ENCODE peak calls at places on chromosomes 16 and 17, in seven cellular contexts. One of them, this sample, is unnamed. For H3K36me3, the result is how much of the 10 kb centered on the place peaks cover.

GRCh38 chr17:43998552-43998951 is 5.9 kb upstream of the NAGS start:
- DNase-seq in psoas muscle: no peak
- DNase-seq in thoracic aorta: no peak
- DNase-seq in heart left ventricle: no peak
- DNase-seq in effector memory CD4-positive, alpha-beta T cell: no peak
- DNase-seq in sigmoid colon: no peak
- DNase-seq in cardiac muscle cell: no peak
- DNase-seq in this sample: no peak

GRCh38 chr16:69073181-69073669 is 32.2 kb upstream of the HAS3 start:
- DNase-seq in psoas muscle: no peak
- DNase-seq in cardiac muscle cell: no peak
- DNase-seq in effector memory CD4-positive, alpha-beta T cell: no peak
- DNase-seq in thoracic aorta: no peak
- DNase-seq in heart left ventricle: no peak
- DNase-seq in sigmoid colon: no peak
- DNase-seq in this sample: no peak

GRCh38 chr17:54870671-54871175 is 29.9 kb upstream of the TOM1L1 start:
- DNase-seq in effector memory CD4-positive, alpha-beta T cell: no peak
- DNase-seq in sigmoid colon: no peak
- DNase-seq in thoracic aorta: no peak
- DNase-seq in psoas muscle: no peak
- DNase-seq in heart left ventricle: no peak
- DNase-seq in cardiac muscle cell: no peak
- DNase-seq in this sample: no peak

GRCh38 chr17:81494984-81495383 is 17.6 kb downstream of the ACTG1 start:
- DNase-seq in heart left ventricle: no peak
- DNase-seq in psoas muscle: no peak
- DNase-seq in thoracic aorta: no peak
- DNase-seq in effector memory CD4-positive, alpha-beta T cell: no peak
- DNase-seq in sigmoid colon: no peak
- DNase-seq in cardiac muscle cell: no peak
- DNase-seq in this sample: peak

GRCh38 chr16:15494231-15494630 is 59.8 kb downstream of the BMERB1 start:
- DNase-seq in cardiac muscle cell: no peak
- DNase-seq in sigmoid colon: no peak
- DNase-seq in effector memory CD4-positive, alpha-beta T cell: no peak
- DNase-seq in thoracic aorta: no peak
- DNase-seq in heart left ventricle: no peak
- DNase-seq in psoas muscle: no peak
- DNase-seq in this sample: no peak

GRCh38 chr17:15233022-15233805 is 31.9 kb downstream of the PMP22 start:
- DNase-seq in thoracic aorta: no peak
- DNase-seq in effector memory CD4-positive, alpha-beta T cell: no peak
- DNase-seq in cardiac muscle cell: no peak
- DNase-seq in psoas muscle: peak
- DNase-seq in sigmoid colon: no peak
- DNase-seq in heart left ventricle: no peak
- DNase-seq in this sample: peak

GRCh38 chr17:1126801-1127550 is 52.8 kb downstream of the ABR start:
- DNase-seq in cardiac muscle cell: no peak
- DNase-seq in effector memory CD4-positive, alpha-beta T cell: no peak
- DNase-seq in sigmoid colon: no peak
- DNase-seq in psoas muscle: no peak
- DNase-seq in heart left ventricle: no peak
- DNase-seq in thoracic aorta: no peak
- DNase-seq in this sample: no peak

GRCh38 chr17:66353937-66354401 is 51.6 kb downstream of the PRKCA start:
- DNase-seq in heart left ventricle: no peak
- DNase-seq in effector memory CD4-positive, alpha-beta T cell: no peak
- DNase-seq in sigmoid colon: no peak
- DNase-seq in cardiac muscle cell: no peak
- DNase-seq in psoas muscle: no peak
- DNase-seq in thoracic aorta: no peak
- DNase-seq in this sample: no peak

GRCh38 chr17:62658136-62658535 is 30.7 kb downstream of the MRC2 start:
- DNase-seq in thoracic aorta: no peak
- DNase-seq in psoas muscle: peak
- DNase-seq in heart left ventricle: no peak
- DNase-seq in sigmoid colon: no peak
- DNase-seq in effector memory CD4-positive, alpha-beta T cell: no peak
- DNase-seq in cardiac muscle cell: no peak
- DNase-seq in this sample: no peak

GRCh38 chr17:75344664-75345063 is 55.4 kb upstream of the SLC25A19 start:
- DNase-seq in cardiac muscle cell: no peak
- DNase-seq in thoracic aorta: no peak
- DNase-seq in effector memory CD4-positive, alpha-beta T cell: peak
- DNase-seq in sigmoid colon: no peak
- DNase-seq in heart left ventricle: no peak
- DNase-seq in psoas muscle: no peak
- DNase-seq in this sample: peak

GRCh38 chr17:42240201-42240600 is 36.0 kb downstream of the STAT5B start:
- DNase-seq in cardiac muscle cell: no peak
- DNase-seq in thoracic aorta: no peak
- DNase-seq in sigmoid colon: no peak
- DNase-seq in psoas muscle: no peak
- DNase-seq in effector memory CD4-positive, alpha-beta T cell: no peak
- DNase-seq in heart left ventricle: no peak
- DNase-seq in this sample: no peak

GRCh38 chr17:44069974-44070454 is 521 bp upstream of the G6PC3 start:
- DNase-seq in psoas muscle: no peak
- DNase-seq in thoracic aorta: no peak
- DNase-seq in sigmoid colon: no peak
- DNase-seq in heart left ventricle: no peak
- DNase-seq in cardiac muscle cell: no peak
- DNase-seq in effector memory CD4-positive, alpha-beta T cell: no peak
- DNase-seq in this sample: no peak

GRCh38 chr16:17374668-17375255 is 96.0 kb downstream of the XYLT1 start:
- DNase-seq in effector memory CD4-positive, alpha-beta T cell: no peak
- DNase-seq in thoracic aorta: no peak
- DNase-seq in heart left ventricle: no peak
- DNase-seq in psoas muscle: no peak
- DNase-seq in sigmoid colon: no peak
- DNase-seq in cardiac muscle cell: no peak
- DNase-seq in this sample: no peak

GRCh38 chr17:44223574-44224046 is 4.1 kb upstream of the UBTF start:
- DNase-seq in effector memory CD4-positive, alpha-beta T cell: no peak
- DNase-seq in heart left ventricle: no peak
- DNase-seq in psoas muscle: peak
- DNase-seq in thoracic aorta: no peak
- DNase-seq in cardiac muscle cell: no peak
- DNase-seq in sigmoid colon: no peak
- DNase-seq in this sample: no peak

GRCh38 chr17:28018439-28019070 is 23.9 kb upstream of the NLK start:
- DNase-seq in heart left ventricle: peak
- DNase-seq in effector memory CD4-positive, alpha-beta T cell: no peak
- DNase-seq in sigmoid colon: no peak
- DNase-seq in cardiac muscle cell: no peak
- DNase-seq in psoas muscle: no peak
- DNase-seq in thoracic aorta: no peak
- DNase-seq in this sample: no peak

GRCh38 chr17:4147751-4148310 is 4.8 kb downstream of the CYB5D2 start:
- DNase-seq in sigmoid colon: no peak
- DNase-seq in cardiac muscle cell: no peak
- DNase-seq in heart left ventricle: no peak
- DNase-seq in psoas muscle: no peak
- DNase-seq in effector memory CD4-positive, alpha-beta T cell: no peak
- DNase-seq in thoracic aorta: no peak
- DNase-seq in this sample: no peak

GRCh38 chr16:5751216-5751615 is 653.6 kb upstream of the EEF2KMT start:
- DNase-seq in heart left ventricle: no peak
- DNase-seq in sigmoid colon: no peak
- DNase-seq in cardiac muscle cell: no peak
- DNase-seq in psoas muscle: no peak
- DNase-seq in thoracic aorta: no peak
- DNase-seq in effector memory CD4-positive, alpha-beta T cell: no peak
- DNase-seq in this sample: no peak

GRCh38 chr16:68756250-68757051 is 19.4 kb downstream of the CDH1 start:
- DNase-seq in heart left ventricle: no peak
- DNase-seq in psoas muscle: no peak
- DNase-seq in sigmoid colon: no peak
- DNase-seq in effector memory CD4-positive, alpha-beta T cell: peak
- DNase-seq in thoracic aorta: no peak
- DNase-seq in cardiac muscle cell: no peak
- DNase-seq in this sample: peak

DNA sequence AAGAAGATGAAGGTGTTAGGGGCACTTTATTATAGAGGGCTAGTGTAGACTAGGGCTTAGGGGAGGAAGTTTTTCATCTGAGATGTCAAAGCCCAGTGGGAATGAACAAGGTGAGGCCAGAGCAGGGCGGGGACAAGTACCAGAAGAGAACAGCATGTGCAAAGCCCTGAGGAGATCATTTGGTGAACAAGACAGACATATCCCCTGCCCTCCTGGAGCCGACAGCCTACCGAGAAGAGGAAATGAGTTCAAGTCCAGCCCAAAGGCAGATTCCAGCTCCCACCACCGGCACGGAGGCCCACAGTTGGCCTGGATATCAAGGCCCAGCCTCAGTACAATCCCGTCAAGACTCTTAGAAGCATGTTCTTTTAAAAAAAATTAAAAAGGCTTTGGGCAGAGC is 61.1 kb downstream of the C16orf78 start:
- DNase-seq in sigmoid colon: peak
- DNase-seq in effector memory CD4-positive, alpha-beta T cell: no peak
- DNase-seq in psoas muscle: no peak
- DNase-seq in heart left ventricle: no peak
- DNase-seq in cardiac muscle cell: no peak
- DNase-seq in thoracic aorta: no peak
- DNase-seq in this sample: no peak
- H3K27ac ChIP-seq in sigmoid colon: no peak
- H3K27ac ChIP-seq in effector memory CD4-positive, alpha-beta T cell: no peak
- H3K27ac ChIP-seq in psoas muscle: no peak
- H3K27ac ChIP-seq in heart left ventricle: no peak
- H3K27ac ChIP-seq in cardiac muscle cell: no peak
- H3K27ac ChIP-seq in thoracic aorta: no peak
- H3K27ac ChIP-seq in this sample: no peak

DNA sequence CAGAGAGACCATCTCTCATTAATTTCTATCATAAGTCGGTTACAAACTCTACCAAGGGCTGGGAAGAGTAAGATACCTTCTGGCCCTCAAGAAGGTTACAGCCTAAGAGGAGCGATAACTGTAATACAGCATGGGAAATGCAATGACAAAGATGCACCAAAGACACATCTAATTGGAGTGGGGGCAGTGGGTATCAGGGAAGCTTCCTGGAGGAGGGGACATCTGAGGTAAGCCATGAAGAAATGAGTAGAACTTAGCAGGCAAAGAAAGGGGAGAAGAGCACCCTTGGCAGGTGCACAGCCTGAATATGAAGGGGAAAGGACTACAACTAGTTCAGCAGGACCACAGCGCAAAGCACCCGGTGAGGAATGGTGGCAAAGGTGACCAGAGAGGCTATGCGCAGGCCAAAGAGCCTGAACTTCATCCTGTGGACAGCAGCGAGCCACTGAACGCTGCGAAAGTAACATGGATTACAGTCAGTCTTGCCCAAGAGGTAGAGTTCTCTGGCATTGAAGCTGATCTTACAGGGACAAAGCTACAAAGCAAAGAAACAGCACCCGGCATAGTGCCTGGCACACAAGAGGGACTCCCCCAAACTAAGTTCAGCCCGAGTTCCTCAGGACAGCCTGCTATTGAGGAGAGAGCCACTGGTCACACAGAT is 2.8 kb downstream of the TBC1D10B start:
- DNase-seq in cardiac muscle cell: no peak
- DNase-seq in sigmoid colon: no peak
- DNase-seq in effector memory CD4-positive, alpha-beta T cell: no peak
- DNase-seq in psoas muscle: no peak
- DNase-seq in heart left ventricle: no peak
- DNase-seq in thoracic aorta: no peak
- DNase-seq in this sample: no peak
- H3K4me3 ChIP-seq in cardiac muscle cell: peak
- H3K4me3 ChIP-seq in sigmoid colon: peak
- H3K4me3 ChIP-seq in effector memory CD4-positive, alpha-beta T cell: no peak
- H3K4me3 ChIP-seq in psoas muscle: peak
- H3K4me3 ChIP-seq in heart left ventricle: no peak
- H3K4me3 ChIP-seq in thoracic aorta: peak
- H3K4me3 ChIP-seq in this sample: peak

GRCh38 chr17:78399693-78400144 is 21.3 kb downstream of the PGS1 start:
- DNase-seq in cardiac muscle cell: no peak
- DNase-seq in effector memory CD4-positive, alpha-beta T cell: no peak
- DNase-seq in sigmoid colon: no peak
- DNase-seq in psoas muscle: no peak
- DNase-seq in heart left ventricle: no peak
- DNase-seq in thoracic aorta: no peak
- DNase-seq in this sample: no peak
- H3K36me3 ChIP-seq in cardiac muscle cell: under half
- H3K36me3 ChIP-seq in effector memory CD4-positive, alpha-beta T cell: half or more
- H3K36me3 ChIP-seq in sigmoid colon: half or more
- H3K36me3 ChIP-seq in psoas muscle: half or more
- H3K36me3 ChIP-seq in heart left ventricle: under half
- H3K36me3 ChIP-seq in thoracic aorta: under half
- H3K36me3 ChIP-seq in this sample: half or more

DNA sequence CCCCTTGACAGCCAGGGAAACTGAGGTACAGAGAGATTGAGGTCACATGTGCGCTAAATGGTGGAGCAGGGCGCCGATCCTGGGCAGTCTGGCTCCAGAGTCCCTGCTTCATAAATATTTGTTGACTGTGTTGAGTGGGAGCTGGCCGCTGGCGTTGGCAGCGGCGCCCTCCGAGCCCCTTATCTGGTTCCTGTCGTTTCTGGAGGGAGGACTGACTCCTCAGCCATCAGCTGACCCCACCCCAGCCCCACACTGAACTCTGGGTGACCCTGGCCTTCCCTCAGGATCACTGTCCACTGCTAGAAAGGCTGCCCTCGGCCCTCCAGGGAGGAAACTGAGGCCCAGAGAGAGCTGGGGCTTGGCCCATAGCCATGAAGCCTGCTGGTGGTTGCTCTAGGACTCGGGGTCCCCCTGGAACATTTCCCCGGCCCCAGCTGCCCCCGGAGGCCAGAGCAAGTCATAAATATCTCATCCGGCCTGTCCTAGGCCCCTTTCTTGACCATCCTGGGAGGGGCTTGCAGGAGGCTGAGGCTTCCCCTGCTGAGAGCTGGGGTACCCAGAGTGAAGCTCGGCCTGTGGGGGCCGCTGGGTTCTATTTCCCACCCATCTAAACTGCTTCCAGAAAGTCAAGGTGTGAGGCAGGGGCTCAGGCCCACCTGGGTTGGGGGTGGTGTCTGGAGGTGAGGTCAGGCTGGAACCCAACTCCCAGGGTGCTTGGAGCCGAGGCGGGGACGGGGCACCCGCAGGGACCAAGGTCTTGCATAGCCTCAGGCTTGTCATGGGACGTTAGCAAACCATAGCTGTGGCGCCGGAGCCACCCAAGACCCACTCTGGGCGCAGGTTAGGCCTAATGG is 51.6 kb upstream of the GSE1 start:
- DNase-seq in heart left ventricle: no peak
- DNase-seq in sigmoid colon: no peak
- DNase-seq in psoas muscle: no peak
- DNase-seq in thoracic aorta: no peak
- DNase-seq in cardiac muscle cell: peak
- DNase-seq in effector memory CD4-positive, alpha-beta T cell: no peak
- DNase-seq in this sample: no peak
- H3K27ac ChIP-seq in heart left ventricle: no peak
- H3K27ac ChIP-seq in sigmoid colon: peak
- H3K27ac ChIP-seq in psoas muscle: peak
- H3K27ac ChIP-seq in thoracic aorta: no peak
- H3K27ac ChIP-seq in cardiac muscle cell: peak
- H3K27ac ChIP-seq in effector memory CD4-positive, alpha-beta T cell: no peak
- H3K27ac ChIP-seq in this sample: no peak

DNA sequence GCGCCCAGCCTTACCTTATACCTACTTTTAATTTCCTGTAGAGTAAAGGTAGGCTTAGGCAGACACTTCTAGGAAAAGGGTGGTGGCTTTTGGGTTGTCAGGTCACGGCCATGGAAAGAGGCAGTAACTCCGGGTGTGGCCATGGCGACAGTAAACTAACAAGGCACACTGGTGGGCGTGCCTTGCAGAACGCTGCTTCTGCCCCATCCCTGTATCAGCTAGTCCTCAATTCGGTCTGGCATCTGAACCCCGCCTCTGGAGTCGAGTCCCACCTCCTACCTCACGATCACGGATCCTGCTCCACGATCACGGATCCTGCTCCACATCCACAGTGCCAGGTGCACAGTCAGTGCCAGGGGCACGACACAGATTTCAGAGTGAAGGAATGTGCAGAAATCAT is 5.6 kb downstream of the ADCY9 start:
- DNase-seq in sigmoid colon: no peak
- DNase-seq in thoracic aorta: no peak
- DNase-seq in cardiac muscle cell: no peak
- DNase-seq in psoas muscle: peak
- DNase-seq in effector memory CD4-positive, alpha-beta T cell: no peak
- DNase-seq in heart left ventricle: no peak
- DNase-seq in this sample: no peak
- H3K4me3 ChIP-seq in sigmoid colon: no peak
- H3K4me3 ChIP-seq in thoracic aorta: peak
- H3K4me3 ChIP-seq in cardiac muscle cell: no peak
- H3K4me3 ChIP-seq in psoas muscle: peak
- H3K4me3 ChIP-seq in effector memory CD4-positive, alpha-beta T cell: no peak
- H3K4me3 ChIP-seq in heart left ventricle: no peak
- H3K4me3 ChIP-seq in this sample: no peak

This sample was measured in CD4-positive, CD25-positive, alpha-beta regulatory T cell.